ENCODE peak calls at places on chromosomes 16 and 17, in six cellular contexts. One of them, this sample, is unnamed.
A peak's percentile ranks its signal among the peaks of the same experiment; 100 is the strongest.

GRCh38 chr17:76789235-76789788 is 51.4 kb downstream of the MFSD11 start:
- DNase-seq in tibial nerve: no peak
- DNase-seq in cardiac muscle cell: no peak
- DNase-seq in fibroblast of lung: no peak
- DNase-seq in Peyer's patch: no peak
- DNase-seq in K562: peak; percentile 42
- DNase-seq in this sample: no peak

GRCh38 chr17:67602974-67603373 is 114.8 kb upstream of the NOL11 start:
- DNase-seq in cardiac muscle cell: peak; percentile 49
- DNase-seq in fibroblast of lung: peak; percentile 41
- DNase-seq in tibial nerve: no peak
- DNase-seq in K562: no peak
- DNase-seq in Peyer's patch: no peak
- DNase-seq in this sample: no peak

GRCh38 chr17:9922012-9922848 is 17.2 kb upstream of the RCVRN start:
- DNase-seq in K562: no peak
- DNase-seq in Peyer's patch: no peak
- DNase-seq in fibroblast of lung: no peak
- DNase-seq in tibial nerve: no peak
- DNase-seq in cardiac muscle cell: no peak
- DNase-seq in this sample: no peak

GRCh38 chr17:55742272-55743102 is 8.4 kb upstream of the PCTP start:
- DNase-seq in Peyer's patch: no peak
- DNase-seq in fibroblast of lung: no peak
- DNase-seq in cardiac muscle cell: no peak
- DNase-seq in tibial nerve: no peak
- DNase-seq in K562: no peak
- DNase-seq in this sample: no peak

GRCh38 chr17:42598905-42599304 is 10.3 kb downstream of the RETREG3 start:
- DNase-seq in fibroblast of lung: no peak
- DNase-seq in cardiac muscle cell: no peak
- DNase-seq in tibial nerve: no peak
- DNase-seq in K562: no peak
- DNase-seq in Peyer's patch: no peak
- DNase-seq in this sample: no peak

GRCh38 chr16:4700380-4700996 is 7.1 kb downstream of the NUDT16L1 start:
- DNase-seq in K562: no peak
- DNase-seq in cardiac muscle cell: no peak
- DNase-seq in fibroblast of lung: no peak
- DNase-seq in tibial nerve: no peak
- DNase-seq in Peyer's patch: no peak
- DNase-seq in this sample: no peak

GRCh38 chr17:2054740-2055493 is at the start of gene HIC1:
- DNase-seq in K562: peak; percentile 52
- DNase-seq in cardiac muscle cell: peak; percentile 84
- DNase-seq in fibroblast of lung: peak; percentile 74
- DNase-seq in Peyer's patch: peak; percentile 87
- DNase-seq in tibial nerve: peak; percentile 66
- DNase-seq in this sample: peak; percentile 87

GRCh38 chr17:77125432-77125901 is 15.3 kb upstream of the SEC14L1 start:
- DNase-seq in Peyer's patch: no peak
- DNase-seq in tibial nerve: no peak
- DNase-seq in cardiac muscle cell: peak; percentile 75
- DNase-seq in fibroblast of lung: peak; percentile 99
- DNase-seq in K562: no peak
- DNase-seq in this sample: no peak

GRCh38 chr16:54347961-54348360 is 61.4 kb upstream of the IRX3 start:
- DNase-seq in fibroblast of lung: no peak
- DNase-seq in cardiac muscle cell: no peak
- DNase-seq in Peyer's patch: no peak
- DNase-seq in K562: no peak
- DNase-seq in tibial nerve: no peak
- DNase-seq in this sample: no peak

GRCh38 chr16:20303012-20303411 is 24.3 kb downstream of the GP2 start:
- DNase-seq in Peyer's patch: no peak
- DNase-seq in tibial nerve: no peak
- DNase-seq in K562: peak; percentile 24
- DNase-seq in cardiac muscle cell: no peak
- DNase-seq in fibroblast of lung: no peak
- DNase-seq in this sample: no peak

GRCh38 chr17:17356149-17356930 is 53.2 kb downstream of the NT5M start:
- DNase-seq in cardiac muscle cell: peak; percentile 91
- DNase-seq in tibial nerve: peak; percentile 84
- DNase-seq in K562: peak; percentile 74
- DNase-seq in Peyer's patch: peak; percentile 75
- DNase-seq in fibroblast of lung: peak; percentile 73
- DNase-seq in this sample: peak; percentile 74

GRCh38 chr17:81869221-81870154 is 1.6 kb downstream of the ARHGDIA start:
- DNase-seq in K562: peak; percentile 68
- DNase-seq in Peyer's patch: peak; percentile 66
- DNase-seq in cardiac muscle cell: peak; percentile 50
- DNase-seq in fibroblast of lung: peak; percentile 33
- DNase-seq in tibial nerve: no peak
- DNase-seq in this sample: no peak

GRCh38 chr17:30345527-30346075 is 11.7 kb upstream of the TMIGD1 start:
- DNase-seq in fibroblast of lung: no peak
- DNase-seq in K562: peak; percentile 43
- DNase-seq in tibial nerve: no peak
- DNase-seq in cardiac muscle cell: peak; percentile 38
- DNase-seq in Peyer's patch: no peak
- DNase-seq in this sample: no peak

GRCh38 chr16:5678371-5678770 is 580.8 kb upstream of the EEF2KMT start:
- DNase-seq in tibial nerve: no peak
- DNase-seq in fibroblast of lung: no peak
- DNase-seq in K562: peak; percentile 16
- DNase-seq in cardiac muscle cell: no peak
- DNase-seq in Peyer's patch: no peak
- DNase-seq in this sample: no peak

GRCh38 chr17:8732406-8733065 is 12.1 kb downstream of the CCDC42 start:
- DNase-seq in tibial nerve: no peak
- DNase-seq in cardiac muscle cell: peak; percentile 13
- DNase-seq in Peyer's patch: no peak
- DNase-seq in fibroblast of lung: peak; percentile 43
- DNase-seq in K562: no peak
- DNase-seq in this sample: no peak

GRCh38 chr16:8774208-8774607 is 23.2 kb downstream of the TMEM186 start:
- DNase-seq in Peyer's patch: no peak
- DNase-seq in K562: no peak
- DNase-seq in fibroblast of lung: no peak
- DNase-seq in cardiac muscle cell: no peak
- DNase-seq in tibial nerve: no peak
- DNase-seq in this sample: no peak

GRCh38 chr16:81337097-81337496 is 22.3 kb downstream of the GAN start:
- DNase-seq in K562: no peak
- DNase-seq in Peyer's patch: no peak
- DNase-seq in fibroblast of lung: peak; percentile 32
- DNase-seq in cardiac muscle cell: no peak
- DNase-seq in tibial nerve: no peak
- DNase-seq in this sample: no peak

GRCh38 chr16:59305850-59306249 is 571.7 kb upstream of the GOT2 start:
- DNase-seq in Peyer's patch: no peak
- DNase-seq in tibial nerve: no peak
- DNase-seq in cardiac muscle cell: no peak
- DNase-seq in fibroblast of lung: peak; percentile 28
- DNase-seq in K562: no peak
- DNase-seq in this sample: no peak
- TF ChIP-seq CTCF in Peyer's patch: no peak
- TF ChIP-seq CTCF in tibial nerve: no peak
- TF ChIP-seq CTCF in cardiac muscle cell: no peak
- TF ChIP-seq CTCF in fibroblast of lung: no peak
- TF ChIP-seq CTCF in K562: no peak
- TF ChIP-seq CTCF in this sample: no peak

GRCh38 chr16:85138825-85139627 is 26.8 kb upstream of the CIBAR2 start:
- DNase-seq in fibroblast of lung: no peak
- DNase-seq in Peyer's patch: no peak
- DNase-seq in cardiac muscle cell: no peak
- DNase-seq in tibial nerve: no peak
- DNase-seq in K562: no peak
- DNase-seq in this sample: no peak
- H3K4me1 ChIP-seq in fibroblast of lung: peaks cover 16% of the 10 kb centered on the region
- H3K4me1 ChIP-seq in Peyer's patch: no peaks in the 10 kb centered on the region
- H3K4me1 ChIP-seq in cardiac muscle cell: peaks cover 20% of the 10 kb centered on the region
- H3K4me1 ChIP-seq in tibial nerve: peaks cover 53% of the 10 kb centered on the region
- H3K4me1 ChIP-seq in K562: peaks cover 56% of the 10 kb centered on the region
- H3K4me1 ChIP-seq in this sample: peaks cover 12% of the 10 kb centered on the region

DNA sequence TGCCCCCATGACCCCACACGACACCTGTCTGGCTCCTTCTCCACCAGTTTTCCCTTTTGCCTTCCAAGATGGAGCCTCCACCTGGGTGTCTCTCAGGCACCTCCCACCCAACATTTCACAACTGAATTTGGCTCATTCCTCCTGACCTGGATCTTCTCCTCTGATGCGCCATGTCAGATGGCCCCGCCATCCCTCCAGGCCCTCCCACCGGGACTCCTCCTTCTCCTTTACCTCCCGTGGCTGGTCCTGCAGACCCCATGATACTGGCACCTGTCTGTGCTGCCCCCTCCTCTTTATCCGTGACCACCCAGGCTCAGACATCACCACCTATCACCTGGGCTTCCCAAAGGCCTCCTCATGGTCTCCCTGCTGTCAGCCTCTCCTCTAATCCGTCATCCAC is 4.7 kb downstream of the TRPV3 start:
- DNase-seq in tibial nerve: no peak
- DNase-seq in cardiac muscle cell: no peak
- DNase-seq in Peyer's patch: no peak
- DNase-seq in fibroblast of lung: no peak
- DNase-seq in K562: no peak
- DNase-seq in this sample: no peak
- H3K4me3 ChIP-seq in tibial nerve: no peak overlapping the region
- H3K4me3 ChIP-seq in cardiac muscle cell: no peak overlapping the region
- H3K4me3 ChIP-seq in Peyer's patch: no peak overlapping the region
- H3K4me3 ChIP-seq in fibroblast of lung: no peak overlapping the region
- H3K4me3 ChIP-seq in K562: no peak overlapping the region
- H3K4me3 ChIP-seq in this sample: no peak overlapping the region

DNA sequence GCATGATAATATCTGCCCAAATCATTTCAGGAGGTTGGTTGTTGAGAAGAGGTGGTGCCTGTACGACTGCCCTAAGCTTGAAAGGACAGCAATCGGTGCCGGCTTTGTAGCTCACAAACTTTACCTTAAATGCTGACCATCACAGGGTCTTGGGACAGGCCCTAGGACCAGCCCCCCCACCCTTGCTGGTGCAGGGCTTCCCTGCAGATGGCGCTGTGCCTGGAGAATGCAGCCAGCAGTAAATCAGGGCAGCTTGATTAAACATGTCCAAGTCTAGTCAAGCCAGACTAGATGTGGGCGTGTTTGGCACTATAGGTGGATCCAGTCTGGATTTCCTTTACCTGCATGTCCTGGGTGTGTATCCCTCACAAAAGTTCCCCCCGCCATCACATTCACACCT is 135.5 kb upstream of the CRHR1 start:
- DNase-seq in cardiac muscle cell: no peak
- DNase-seq in tibial nerve: no peak
- DNase-seq in fibroblast of lung: no peak
- DNase-seq in Peyer's patch: no peak
- DNase-seq in K562: peak; percentile 27
- DNase-seq in this sample: no peak
- TF ChIP-seq CTCF in cardiac muscle cell: no peak
- TF ChIP-seq CTCF in tibial nerve: no peak
- TF ChIP-seq CTCF in fibroblast of lung: no peak
- TF ChIP-seq CTCF in Peyer's patch: no peak
- TF ChIP-seq CTCF in K562: peak; percentile 59
- TF ChIP-seq CTCF in this sample: no peak

GRCh38 chr17:49741009-49741691 is 22.8 kb downstream of the FAM117A start:
- DNase-seq in cardiac muscle cell: peak; percentile 36
- DNase-seq in tibial nerve: no peak
- DNase-seq in K562: no peak
- DNase-seq in Peyer's patch: no peak
- DNase-seq in fibroblast of lung: peak; percentile 33
- DNase-seq in this sample: no peak
- H3K4me1 ChIP-seq in cardiac muscle cell: peaks cover 53% of the 10 kb centered on the region
- H3K4me1 ChIP-seq in tibial nerve: peaks cover 58% of the 10 kb centered on the region
- H3K4me1 ChIP-seq in K562: peaks cover 28% of the 10 kb centered on the region
- H3K4me1 ChIP-seq in Peyer's patch: peaks cover 60% of the 10 kb centered on the region
- H3K4me1 ChIP-seq in fibroblast of lung: peaks cover 6% of the 10 kb centered on the region
- H3K4me1 ChIP-seq in this sample: no peaks in the 10 kb centered on the region

GRCh38 chr17:48997827-48998556 is 807 bp downstream of the IGF2BP1 start:
- DNase-seq in K562: peak; percentile 79
- DNase-seq in fibroblast of lung: peak; percentile 35
- DNase-seq in Peyer's patch: no peak
- DNase-seq in cardiac muscle cell: no peak
- DNase-seq in tibial nerve: no peak
- DNase-seq in this sample: no peak
- H3K4me3 ChIP-seq in K562: peak overlapping the region; percentile 78
- H3K4me3 ChIP-seq in fibroblast of lung: peak overlapping the region; percentile 94
- H3K4me3 ChIP-seq in Peyer's patch: peak overlapping the region; percentile 40
- H3K4me3 ChIP-seq in cardiac muscle cell: peak overlapping the region; percentile 96
- H3K4me3 ChIP-seq in tibial nerve: peak overlapping the region; percentile 24
- H3K4me3 ChIP-seq in this sample: no peak overlapping the region

GRCh38 chr16:12268602-12269001 is 292.1 kb downstream of the SNX29 start:
- DNase-seq in tibial nerve: no peak
- DNase-seq in cardiac muscle cell: peak; percentile 15
- DNase-seq in K562: no peak
- DNase-seq in fibroblast of lung: peak; percentile 6
- DNase-seq in Peyer's patch: no peak
- DNase-seq in this sample: no peak

GRCh38 chr16:12267491-12267890 is 291.0 kb downstream of the SNX29 start:
- DNase-seq in tibial nerve: no peak
- DNase-seq in fibroblast of lung: no peak
- DNase-seq in K562: no peak
- DNase-seq in Peyer's patch: no peak
- DNase-seq in cardiac muscle cell: peak; percentile 48
- DNase-seq in this sample: no peak

GRCh38 chr16:12272264-12272663 is 295.7 kb downstream of the SNX29 start:
- DNase-seq in K562: no peak
- DNase-seq in tibial nerve: no peak
- DNase-seq in fibroblast of lung: no peak
- DNase-seq in cardiac muscle cell: no peak
- DNase-seq in Peyer's patch: no peak
- DNase-seq in this sample: no peak

GRCh38 chr16:12276631-12277030 is 300.1 kb downstream of the SNX29 start:
- DNase-seq in fibroblast of lung: no peak
- DNase-seq in K562: no peak
- DNase-seq in Peyer's patch: no peak
- DNase-seq in cardiac muscle cell: no peak
- DNase-seq in tibial nerve: no peak
- DNase-seq in this sample: no peak

GRCh38 chr16:12271006-12271405 is 294.5 kb downstream of the SNX29 start:
- DNase-seq in fibroblast of lung: peak; percentile 48
- DNase-seq in K562: peak; percentile 42
- DNase-seq in Peyer's patch: no peak
- DNase-seq in tibial nerve: no peak
- DNase-seq in cardiac muscle cell: peak; percentile 17
- DNase-seq in this sample: no peak
- TF ChIP-seq CTCF in fibroblast of lung: peak; percentile 55
- TF ChIP-seq CTCF in K562: peak; percentile 68
- TF ChIP-seq CTCF in Peyer's patch: peak; percentile 8
- TF ChIP-seq CTCF in tibial nerve: no peak
- TF ChIP-seq CTCF in cardiac muscle cell: peak; percentile 35
- TF ChIP-seq CTCF in this sample: no peak

GRCh38 chr16:11248133-11248532 is 7.9 kb downstream of the SOCS1 start:
- DNase-seq in Peyer's patch: no peak
- DNase-seq in K562: no peak
- DNase-seq in cardiac muscle cell: no peak
- DNase-seq in fibroblast of lung: no peak
- DNase-seq in tibial nerve: no peak
- DNase-seq in this sample: no peak
- H3K4me1 ChIP-seq in Peyer's patch: no peaks in the 10 kb centered on the region
- H3K4me1 ChIP-seq in K562: peaks cover 13% of the 10 kb centered on the region
- H3K4me1 ChIP-seq in cardiac muscle cell: peaks cover 1% of the 10 kb centered on the region
- H3K4me1 ChIP-seq in fibroblast of lung: peaks cover 4% of the 10 kb centered on the region
- H3K4me1 ChIP-seq in tibial nerve: peaks cover 2% of the 10 kb centered on the region
- H3K4me1 ChIP-seq in this sample: peaks cover 2% of the 10 kb centered on the region

GRCh38 chr17:50420419-50421112 is 5.5 kb upstream of the ACSF2 start:
- DNase-seq in Peyer's patch: no peak
- DNase-seq in fibroblast of lung: no peak
- DNase-seq in tibial nerve: no peak
- DNase-seq in K562: no peak
- DNase-seq in cardiac muscle cell: peak; percentile 45
- DNase-seq in this sample: no peak
- H3K4me3 ChIP-seq in Peyer's patch: no peak overlapping the region
- H3K4me3 ChIP-seq in fibroblast of lung: no peak overlapping the region
- H3K4me3 ChIP-seq in tibial nerve: no peak overlapping the region
- H3K4me3 ChIP-seq in K562: no peak overlapping the region
- H3K4me3 ChIP-seq in cardiac muscle cell: no peak overlapping the region
- H3K4me3 ChIP-seq in this sample: no peak overlapping the region

GRCh38 chr16:64983983-64984382 is 137.9 kb downstream of the CDH11 start:
- DNase-seq in Peyer's patch: no peak
- DNase-seq in tibial nerve: peak; percentile 7
- DNase-seq in fibroblast of lung: peak; percentile 86
- DNase-seq in K562: peak; percentile 33
- DNase-seq in cardiac muscle cell: peak; percentile 86
- DNase-seq in this sample: no peak
- TF ChIP-seq CTCF in Peyer's patch: peak; percentile 19
- TF ChIP-seq CTCF in tibial nerve: peak; percentile 23
- TF ChIP-seq CTCF in fibroblast of lung: peak; percentile 72
- TF ChIP-seq CTCF in K562: peak; percentile 20
- TF ChIP-seq CTCF in cardiac muscle cell: peak; percentile 76
- TF ChIP-seq CTCF in this sample: peak; percentile 42